ENCODE peak calls at places on chromosomes 11 and 22, in nine cellular contexts. One of them, this sample, is unnamed.

GRCh38 chr11:84763931-84764330 is 863.2 kb downstream of the DLG2 start:
- DNase-seq in ovary: no peak
- DNase-seq in body of pancreas: no peak
- DNase-seq in stimulated activated CD4-positive, alpha-beta T cell treated with anti-CD3 and anti-CD28 coated beads, Interleukin-1b, Interleukin-23, amount 100 ng/mL, for 1 hour: no peak
- DNase-seq in AG10803: no peak
- DNase-seq in HEK293T: no peak
- DNase-seq in T-helper 1 cell: no peak
- DNase-seq in fibroblast of lung: no peak
- DNase-seq in NCI-H69: no peak
- DNase-seq in this sample: no peak

GRCh38 chr11:46402957-46403902 is 11.7 kb upstream of the CHRM4 start:
- DNase-seq in stimulated activated CD4-positive, alpha-beta T cell treated with anti-CD3 and anti-CD28 coated beads, Interleukin-1b, Interleukin-23, amount 100 ng/mL, for 1 hour: no peak
- DNase-seq in NCI-H69: no peak
- DNase-seq in fibroblast of lung: no peak
- DNase-seq in body of pancreas: no peak
- DNase-seq in ovary: no peak
- DNase-seq in HEK293T: no peak
- DNase-seq in T-helper 1 cell: no peak
- DNase-seq in AG10803: no peak
- DNase-seq in this sample: no peak

GRCh38 chr22:39012525-39013516 is 1.2 kb upstream of the APOBEC3C start:
- DNase-seq in fibroblast of lung: no peak
- DNase-seq in stimulated activated CD4-positive, alpha-beta T cell treated with anti-CD3 and anti-CD28 coated beads, Interleukin-1b, Interleukin-23, amount 100 ng/mL, for 1 hour: no peak
- DNase-seq in AG10803: no peak
- DNase-seq in ovary: peak; percentile 71
- DNase-seq in T-helper 1 cell: no peak
- DNase-seq in HEK293T: no peak
- DNase-seq in body of pancreas: no peak
- DNase-seq in NCI-H69: no peak
- DNase-seq in this sample: no peak

GRCh38 chr11:125170001-125170405 is 5.5 kb downstream of the PKNOX2 start:
- DNase-seq in NCI-H69: no peak
- DNase-seq in fibroblast of lung: no peak
- DNase-seq in body of pancreas: no peak
- DNase-seq in ovary: no peak
- DNase-seq in AG10803: no peak
- DNase-seq in stimulated activated CD4-positive, alpha-beta T cell treated with anti-CD3 and anti-CD28 coated beads, Interleukin-1b, Interleukin-23, amount 100 ng/mL, for 1 hour: no peak
- DNase-seq in HEK293T: no peak
- DNase-seq in T-helper 1 cell: no peak
- DNase-seq in this sample: no peak

GRCh38 chr22:48867891-48868290 is 959.8 kb downstream of the BRD1 start:
- DNase-seq in fibroblast of lung: no peak
- DNase-seq in NCI-H69: no peak
- DNase-seq in body of pancreas: no peak
- DNase-seq in HEK293T: no peak
- DNase-seq in AG10803: no peak
- DNase-seq in stimulated activated CD4-positive, alpha-beta T cell treated with anti-CD3 and anti-CD28 coated beads, Interleukin-1b, Interleukin-23, amount 100 ng/mL, for 1 hour: no peak
- DNase-seq in T-helper 1 cell: no peak
- DNase-seq in ovary: no peak
- DNase-seq in this sample: no peak

GRCh38 chr11:29324328-29324727 is 692.5 kb downstream of the KCNA4 start:
- DNase-seq in fibroblast of lung: no peak
- DNase-seq in body of pancreas: no peak
- DNase-seq in AG10803: peak; percentile 43
- DNase-seq in NCI-H69: no peak
- DNase-seq in HEK293T: no peak
- DNase-seq in ovary: no peak
- DNase-seq in stimulated activated CD4-positive, alpha-beta T cell treated with anti-CD3 and anti-CD28 coated beads, Interleukin-1b, Interleukin-23, amount 100 ng/mL, for 1 hour: no peak
- DNase-seq in T-helper 1 cell: no peak
- DNase-seq in this sample: no peak

GRCh38 chr11:115716080-115716479 is 211.9 kb upstream of the CADM1 start:
- DNase-seq in T-helper 1 cell: no peak
- DNase-seq in HEK293T: no peak
- DNase-seq in stimulated activated CD4-positive, alpha-beta T cell treated with anti-CD3 and anti-CD28 coated beads, Interleukin-1b, Interleukin-23, amount 100 ng/mL, for 1 hour: no peak
- DNase-seq in NCI-H69: no peak
- DNase-seq in fibroblast of lung: no peak
- DNase-seq in ovary: no peak
- DNase-seq in body of pancreas: no peak
- DNase-seq in AG10803: no peak
- DNase-seq in this sample: no peak

GRCh38 chr11:13026722-13027121 is 17.6 kb downstream of the RASSF10 start:
- DNase-seq in HEK293T: no peak
- DNase-seq in fibroblast of lung: no peak
- DNase-seq in stimulated activated CD4-positive, alpha-beta T cell treated with anti-CD3 and anti-CD28 coated beads, Interleukin-1b, Interleukin-23, amount 100 ng/mL, for 1 hour: no peak
- DNase-seq in ovary: no peak
- DNase-seq in NCI-H69: no peak
- DNase-seq in AG10803: no peak
- DNase-seq in body of pancreas: no peak
- DNase-seq in T-helper 1 cell: no peak
- DNase-seq in this sample: no peak

GRCh38 chr22:23874871-23875270 is 17.2 kb downstream of the SLC2A11 start:
- DNase-seq in AG10803: no peak
- DNase-seq in NCI-H69: peak; percentile 54
- DNase-seq in stimulated activated CD4-positive, alpha-beta T cell treated with anti-CD3 and anti-CD28 coated beads, Interleukin-1b, Interleukin-23, amount 100 ng/mL, for 1 hour: no peak
- DNase-seq in T-helper 1 cell: no peak
- DNase-seq in fibroblast of lung: no peak
- DNase-seq in ovary: no peak
- DNase-seq in HEK293T: no peak
- DNase-seq in body of pancreas: no peak
- DNase-seq in this sample: no peak

GRCh38 chr11:128828350-128828749 is 38.7 kb downstream of the KCNJ1 start:
- DNase-seq in NCI-H69: no peak
- DNase-seq in HEK293T: no peak
- DNase-seq in body of pancreas: no peak
- DNase-seq in ovary: no peak
- DNase-seq in AG10803: no peak
- DNase-seq in stimulated activated CD4-positive, alpha-beta T cell treated with anti-CD3 and anti-CD28 coated beads, Interleukin-1b, Interleukin-23, amount 100 ng/mL, for 1 hour: no peak
- DNase-seq in T-helper 1 cell: no peak
- DNase-seq in fibroblast of lung: no peak
- DNase-seq in this sample: no peak

GRCh38 chr11:94762208-94762607 is 5.9 kb upstream of the AMOTL1 start:
- DNase-seq in T-helper 1 cell: no peak
- DNase-seq in body of pancreas: no peak
- DNase-seq in NCI-H69: peak; percentile 72
- DNase-seq in fibroblast of lung: no peak
- DNase-seq in ovary: no peak
- DNase-seq in AG10803: no peak
- DNase-seq in stimulated activated CD4-positive, alpha-beta T cell treated with anti-CD3 and anti-CD28 coated beads, Interleukin-1b, Interleukin-23, amount 100 ng/mL, for 1 hour: no peak
- DNase-seq in HEK293T: no peak
- DNase-seq in this sample: no peak

GRCh38 chr11:71458146-71459070 is 5.4 kb downstream of the NADSYN1 start:
- DNase-seq in AG10803: no peak
- DNase-seq in fibroblast of lung: no peak
- DNase-seq in body of pancreas: no peak
- DNase-seq in T-helper 1 cell: no peak
- DNase-seq in stimulated activated CD4-positive, alpha-beta T cell treated with anti-CD3 and anti-CD28 coated beads, Interleukin-1b, Interleukin-23, amount 100 ng/mL, for 1 hour: no peak
- DNase-seq in NCI-H69: no peak
- DNase-seq in ovary: peak; percentile 22
- DNase-seq in HEK293T: no peak
- DNase-seq in this sample: no peak

GRCh38 chr11:102843474-102843873 is at the start of gene MMP3:
- DNase-seq in AG10803: peak; percentile 73
- DNase-seq in T-helper 1 cell: no peak
- DNase-seq in HEK293T: no peak
- DNase-seq in fibroblast of lung: peak; percentile 56
- DNase-seq in stimulated activated CD4-positive, alpha-beta T cell treated with anti-CD3 and anti-CD28 coated beads, Interleukin-1b, Interleukin-23, amount 100 ng/mL, for 1 hour: no peak
- DNase-seq in body of pancreas: no peak
- DNase-seq in ovary: no peak
- DNase-seq in NCI-H69: peak; percentile 34
- DNase-seq in this sample: no peak

GRCh38 chr11:3123761-3124733 is 41.1 kb downstream of the OSBPL5 start:
- DNase-seq in body of pancreas: peak; percentile 39
- DNase-seq in NCI-H69: no peak
- DNase-seq in stimulated activated CD4-positive, alpha-beta T cell treated with anti-CD3 and anti-CD28 coated beads, Interleukin-1b, Interleukin-23, amount 100 ng/mL, for 1 hour: no peak
- DNase-seq in T-helper 1 cell: no peak
- DNase-seq in AG10803: peak; percentile 96
- DNase-seq in fibroblast of lung: peak; percentile 95
- DNase-seq in HEK293T: no peak
- DNase-seq in ovary: peak; percentile 80
- DNase-seq in this sample: no peak

GRCh38 chr22:47705350-47705749 is 942.9 kb downstream of the TBC1D22A start:
- DNase-seq in NCI-H69: no peak
- DNase-seq in ovary: no peak
- DNase-seq in T-helper 1 cell: no peak
- DNase-seq in stimulated activated CD4-positive, alpha-beta T cell treated with anti-CD3 and anti-CD28 coated beads, Interleukin-1b, Interleukin-23, amount 100 ng/mL, for 1 hour: no peak
- DNase-seq in AG10803: no peak
- DNase-seq in body of pancreas: no peak
- DNase-seq in fibroblast of lung: no peak
- DNase-seq in HEK293T: no peak
- DNase-seq in this sample: no peak

GRCh38 chr11:66904981-66905521 is 48.2 kb downstream of the LRFN4 start:
- DNase-seq in HEK293T: no peak
- DNase-seq in T-helper 1 cell: no peak
- DNase-seq in body of pancreas: no peak
- DNase-seq in ovary: no peak
- DNase-seq in NCI-H69: no peak
- DNase-seq in stimulated activated CD4-positive, alpha-beta T cell treated with anti-CD3 and anti-CD28 coated beads, Interleukin-1b, Interleukin-23, amount 100 ng/mL, for 1 hour: no peak
- DNase-seq in AG10803: no peak
- DNase-seq in fibroblast of lung: no peak
- DNase-seq in this sample: no peak

GRCh38 chr11:112249871-112250590 is 10.6 kb downstream of the PLET1 start:
- DNase-seq in body of pancreas: no peak
- DNase-seq in AG10803: peak; percentile 39
- DNase-seq in fibroblast of lung: peak; percentile 68
- DNase-seq in ovary: no peak
- DNase-seq in HEK293T: no peak
- DNase-seq in NCI-H69: peak; percentile 66
- DNase-seq in T-helper 1 cell: no peak
- DNase-seq in stimulated activated CD4-positive, alpha-beta T cell treated with anti-CD3 and anti-CD28 coated beads, Interleukin-1b, Interleukin-23, amount 100 ng/mL, for 1 hour: no peak
- DNase-seq in this sample: no peak

GRCh38 chr11:8988329-8989234 is 15.2 kb downstream of the NRIP3 start:
- DNase-seq in NCI-H69: no peak
- DNase-seq in stimulated activated CD4-positive, alpha-beta T cell treated with anti-CD3 and anti-CD28 coated beads, Interleukin-1b, Interleukin-23, amount 100 ng/mL, for 1 hour: no peak
- DNase-seq in HEK293T: no peak
- DNase-seq in fibroblast of lung: peak; percentile 74
- DNase-seq in ovary: no peak
- DNase-seq in body of pancreas: no peak
- DNase-seq in AG10803: peak; percentile 50
- DNase-seq in T-helper 1 cell: no peak
- DNase-seq in this sample: no peak

GRCh38 chr11:121741954-121742361 is 289.2 kb upstream of the SORL1-AS1 start:
- DNase-seq in T-helper 1 cell: no peak
- DNase-seq in fibroblast of lung: peak; percentile 61
- DNase-seq in NCI-H69: no peak
- DNase-seq in HEK293T: no peak
- DNase-seq in body of pancreas: peak; percentile 20
- DNase-seq in ovary: peak; percentile 89
- DNase-seq in AG10803: peak; percentile 51
- DNase-seq in stimulated activated CD4-positive, alpha-beta T cell treated with anti-CD3 and anti-CD28 coated beads, Interleukin-1b, Interleukin-23, amount 100 ng/mL, for 1 hour: no peak
- DNase-seq in this sample: no peak

GRCh38 chr11:36012410-36012809 is 68.5 kb downstream of the LDLRAD3 start:
- DNase-seq in NCI-H69: no peak
- DNase-seq in ovary: no peak
- DNase-seq in stimulated activated CD4-positive, alpha-beta T cell treated with anti-CD3 and anti-CD28 coated beads, Interleukin-1b, Interleukin-23, amount 100 ng/mL, for 1 hour: no peak
- DNase-seq in HEK293T: no peak
- DNase-seq in fibroblast of lung: peak; percentile 48
- DNase-seq in T-helper 1 cell: no peak
- DNase-seq in body of pancreas: no peak
- DNase-seq in AG10803: peak; percentile 20
- DNase-seq in this sample: no peak

GRCh38 chr11:102753267-102753666 is 27.2 kb downstream of the MMP10 start:
- DNase-seq in body of pancreas: no peak
- DNase-seq in NCI-H69: no peak
- DNase-seq in ovary: no peak
- DNase-seq in fibroblast of lung: no peak
- DNase-seq in stimulated activated CD4-positive, alpha-beta T cell treated with anti-CD3 and anti-CD28 coated beads, Interleukin-1b, Interleukin-23, amount 100 ng/mL, for 1 hour: no peak
- DNase-seq in T-helper 1 cell: no peak
- DNase-seq in AG10803: no peak
- DNase-seq in HEK293T: no peak
- DNase-seq in this sample: no peak

GRCh38 chr11:76962583-76963416 is 71.4 kb upstream of the B3GNT6 start:
- DNase-seq in T-helper 1 cell: no peak
- DNase-seq in AG10803: no peak
- DNase-seq in fibroblast of lung: no peak
- DNase-seq in ovary: no peak
- DNase-seq in body of pancreas: no peak
- DNase-seq in stimulated activated CD4-positive, alpha-beta T cell treated with anti-CD3 and anti-CD28 coated beads, Interleukin-1b, Interleukin-23, amount 100 ng/mL, for 1 hour: no peak
- DNase-seq in HEK293T: no peak
- DNase-seq in NCI-H69: no peak
- DNase-seq in this sample: no peak

GRCh38 chr11:88695701-88696414 is 358.3 kb upstream of the CTSC start:
- DNase-seq in NCI-H69: peak; percentile 90
- DNase-seq in ovary: no peak
- DNase-seq in body of pancreas: no peak
- DNase-seq in AG10803: no peak
- DNase-seq in stimulated activated CD4-positive, alpha-beta T cell treated with anti-CD3 and anti-CD28 coated beads, Interleukin-1b, Interleukin-23, amount 100 ng/mL, for 1 hour: no peak
- DNase-seq in fibroblast of lung: peak; percentile 3
- DNase-seq in T-helper 1 cell: no peak
- DNase-seq in HEK293T: no peak
- DNase-seq in this sample: no peak

GRCh38 chr11:11450744-11451362 is 97.8 kb upstream of the CSNK2A3 start:
- DNase-seq in NCI-H69: no peak
- DNase-seq in AG10803: peak; percentile 3
- DNase-seq in ovary: no peak
- DNase-seq in body of pancreas: no peak
- DNase-seq in stimulated activated CD4-positive, alpha-beta T cell treated with anti-CD3 and anti-CD28 coated beads, Interleukin-1b, Interleukin-23, amount 100 ng/mL, for 1 hour: no peak
- DNase-seq in HEK293T: no peak
- DNase-seq in fibroblast of lung: peak; percentile 79
- DNase-seq in T-helper 1 cell: no peak
- DNase-seq in this sample: no peak

GRCh38 chr11:101428918-101429317 is 154.9 kb downstream of the TRPC6 start:
- DNase-seq in AG10803: peak; percentile 42
- DNase-seq in body of pancreas: no peak
- DNase-seq in ovary: no peak
- DNase-seq in fibroblast of lung: peak; percentile 14
- DNase-seq in T-helper 1 cell: no peak
- DNase-seq in NCI-H69: no peak
- DNase-seq in HEK293T: peak; percentile 24
- DNase-seq in stimulated activated CD4-positive, alpha-beta T cell treated with anti-CD3 and anti-CD28 coated beads, Interleukin-1b, Interleukin-23, amount 100 ng/mL, for 1 hour: no peak
- DNase-seq in this sample: no peak

GRCh38 chr11:86192858-86193257 is 51.7 kb upstream of the EED start:
- DNase-seq in NCI-H69: peak; percentile 99
- DNase-seq in stimulated activated CD4-positive, alpha-beta T cell treated with anti-CD3 and anti-CD28 coated beads, Interleukin-1b, Interleukin-23, amount 100 ng/mL, for 1 hour: no peak
- DNase-seq in AG10803: no peak
- DNase-seq in fibroblast of lung: no peak
- DNase-seq in body of pancreas: no peak
- DNase-seq in T-helper 1 cell: no peak
- DNase-seq in ovary: no peak
- DNase-seq in HEK293T: no peak
- DNase-seq in this sample: no peak

GRCh38 chr11:114059984-114060401 is 482 bp downstream of the ZBTB16 start:
- DNase-seq in AG10803: no peak
- DNase-seq in fibroblast of lung: no peak
- DNase-seq in stimulated activated CD4-positive, alpha-beta T cell treated with anti-CD3 and anti-CD28 coated beads, Interleukin-1b, Interleukin-23, amount 100 ng/mL, for 1 hour: no peak
- DNase-seq in ovary: peak; percentile 77
- DNase-seq in NCI-H69: peak; percentile 75
- DNase-seq in body of pancreas: peak; percentile 56
- DNase-seq in HEK293T: peak; percentile 31
- DNase-seq in T-helper 1 cell: no peak
- DNase-seq in this sample: no peak

GRCh38 chr11:57336111-57336666 is 497 bp upstream of the SSRP1 start:
- DNase-seq in stimulated activated CD4-positive, alpha-beta T cell treated with anti-CD3 and anti-CD28 coated beads, Interleukin-1b, Interleukin-23, amount 100 ng/mL, for 1 hour: no peak
- DNase-seq in NCI-H69: peak; percentile 43
- DNase-seq in T-helper 1 cell: no peak
- DNase-seq in ovary: no peak
- DNase-seq in body of pancreas: no peak
- DNase-seq in HEK293T: no peak
- DNase-seq in AG10803: no peak
- DNase-seq in fibroblast of lung: no peak
- DNase-seq in this sample: no peak

GRCh38 chr22:37647928-37648327 is 8.5 kb downstream of the SH3BP1 start:
- DNase-seq in ovary: no peak
- DNase-seq in NCI-H69: no peak
- DNase-seq in AG10803: peak; percentile 36
- DNase-seq in fibroblast of lung: peak; percentile 80
- DNase-seq in T-helper 1 cell: no peak
- DNase-seq in HEK293T: no peak
- DNase-seq in stimulated activated CD4-positive, alpha-beta T cell treated with anti-CD3 and anti-CD28 coated beads, Interleukin-1b, Interleukin-23, amount 100 ng/mL, for 1 hour: no peak
- DNase-seq in body of pancreas: peak; percentile 72
- DNase-seq in this sample: no peak

GRCh38 chr22:37623075-37624016 is 14.7 kb downstream of the GGA1 start:
- DNase-seq in body of pancreas: peak; percentile 65
- DNase-seq in ovary: peak; percentile 84
- DNase-seq in T-helper 1 cell: peak; percentile 66
- DNase-seq in NCI-H69: peak; percentile 66
- DNase-seq in AG10803: peak; percentile 40
- DNase-seq in stimulated activated CD4-positive, alpha-beta T cell treated with anti-CD3 and anti-CD28 coated beads, Interleukin-1b, Interleukin-23, amount 100 ng/mL, for 1 hour: peak; percentile 61
- DNase-seq in HEK293T: peak; percentile 86
- DNase-seq in fibroblast of lung: no peak
- DNase-seq in this sample: peak; percentile 69

This sample was measured in effector CD8-positive, alpha-beta T cell.